ENCODE peak calls at places on chromosomes 3 and 15, in seven cellular contexts. One of them, this sample, is unnamed. For H3K27me3, the result is how much of the 10 kb centered on the place peaks cover.

GRCh38 chr15:59371458-59372351 is 966 bp downstream of the MYO1E start:
- DNase-seq in transverse colon: peak
- DNase-seq in ovary: peak
- DNase-seq in Panc1: no peak
- DNase-seq in heart right ventricle: no peak
- DNase-seq in cardiac muscle cell: peak
- DNase-seq in uterus: peak
- DNase-seq in this sample: peak

GRCh38 chr3:29100292-29100691 is 180.6 kb upstream of the RBMS3 start:
- DNase-seq in transverse colon: no peak
- DNase-seq in uterus: no peak
- DNase-seq in cardiac muscle cell: no peak
- DNase-seq in heart right ventricle: no peak
- DNase-seq in Panc1: no peak
- DNase-seq in ovary: no peak
- DNase-seq in this sample: no peak

GRCh38 chr3:96027718-96028117 is 786.7 kb upstream of the EPHA6 start:
- DNase-seq in cardiac muscle cell: no peak
- DNase-seq in Panc1: no peak
- DNase-seq in transverse colon: no peak
- DNase-seq in ovary: no peak
- DNase-seq in uterus: no peak
- DNase-seq in heart right ventricle: no peak
- DNase-seq in this sample: no peak

GRCh38 chr3:149639093-149639486 is 18.7 kb downstream of the WWTR1 start:
- DNase-seq in ovary: no peak
- DNase-seq in cardiac muscle cell: no peak
- DNase-seq in uterus: no peak
- DNase-seq in transverse colon: no peak
- DNase-seq in heart right ventricle: no peak
- DNase-seq in Panc1: no peak
- DNase-seq in this sample: no peak

GRCh38 chr3:136250862-136251460 is 821 bp downstream of the PCCB start:
- DNase-seq in transverse colon: peak
- DNase-seq in ovary: peak
- DNase-seq in cardiac muscle cell: peak
- DNase-seq in heart right ventricle: peak
- DNase-seq in uterus: peak
- DNase-seq in Panc1: no peak
- DNase-seq in this sample: peak

GRCh38 chr3:27025718-27026117 is 343.5 kb downstream of the NEK10 start:
- DNase-seq in uterus: no peak
- DNase-seq in heart right ventricle: no peak
- DNase-seq in cardiac muscle cell: no peak
- DNase-seq in transverse colon: no peak
- DNase-seq in Panc1: no peak
- DNase-seq in ovary: no peak
- DNase-seq in this sample: no peak

GRCh38 chr3:118955914-118956556 is 78.6 kb downstream of the IGSF11 start:
- DNase-seq in ovary: no peak
- DNase-seq in transverse colon: no peak
- DNase-seq in heart right ventricle: no peak
- DNase-seq in cardiac muscle cell: no peak
- DNase-seq in Panc1: no peak
- DNase-seq in uterus: no peak
- DNase-seq in this sample: no peak

GRCh38 chr15:35751421-35752133 is 205.6 kb upstream of the DPH6 start:
- DNase-seq in cardiac muscle cell: peak
- DNase-seq in ovary: peak
- DNase-seq in uterus: peak
- DNase-seq in transverse colon: peak
- DNase-seq in heart right ventricle: peak
- DNase-seq in Panc1: peak
- DNase-seq in this sample: no peak

GRCh38 chr15:25501828-25502446 is 63.1 kb upstream of the UBE3A start:
- DNase-seq in Panc1: no peak
- DNase-seq in heart right ventricle: peak
- DNase-seq in transverse colon: no peak
- DNase-seq in uterus: no peak
- DNase-seq in cardiac muscle cell: peak
- DNase-seq in ovary: no peak
- DNase-seq in this sample: no peak

GRCh38 chr3:104359546-104359945 is 1007.2 kb upstream of the ALCAM start:
- DNase-seq in cardiac muscle cell: peak
- DNase-seq in transverse colon: no peak
- DNase-seq in Panc1: no peak
- DNase-seq in heart right ventricle: no peak
- DNase-seq in uterus: no peak
- DNase-seq in ovary: no peak
- DNase-seq in this sample: no peak

GRCh38 chr15:78104566-78105500 is 12.5 kb downstream of the SH2D7 start:
- DNase-seq in heart right ventricle: no peak
- DNase-seq in cardiac muscle cell: no peak
- DNase-seq in transverse colon: peak
- DNase-seq in Panc1: no peak
- DNase-seq in uterus: no peak
- DNase-seq in ovary: no peak
- DNase-seq in this sample: no peak

GRCh38 chr3:24343084-24343783 is 151.4 kb downstream of the THRB start:
- DNase-seq in cardiac muscle cell: no peak
- DNase-seq in ovary: no peak
- DNase-seq in heart right ventricle: no peak
- DNase-seq in Panc1: no peak
- DNase-seq in uterus: no peak
- DNase-seq in transverse colon: no peak
- DNase-seq in this sample: no peak

DNA sequence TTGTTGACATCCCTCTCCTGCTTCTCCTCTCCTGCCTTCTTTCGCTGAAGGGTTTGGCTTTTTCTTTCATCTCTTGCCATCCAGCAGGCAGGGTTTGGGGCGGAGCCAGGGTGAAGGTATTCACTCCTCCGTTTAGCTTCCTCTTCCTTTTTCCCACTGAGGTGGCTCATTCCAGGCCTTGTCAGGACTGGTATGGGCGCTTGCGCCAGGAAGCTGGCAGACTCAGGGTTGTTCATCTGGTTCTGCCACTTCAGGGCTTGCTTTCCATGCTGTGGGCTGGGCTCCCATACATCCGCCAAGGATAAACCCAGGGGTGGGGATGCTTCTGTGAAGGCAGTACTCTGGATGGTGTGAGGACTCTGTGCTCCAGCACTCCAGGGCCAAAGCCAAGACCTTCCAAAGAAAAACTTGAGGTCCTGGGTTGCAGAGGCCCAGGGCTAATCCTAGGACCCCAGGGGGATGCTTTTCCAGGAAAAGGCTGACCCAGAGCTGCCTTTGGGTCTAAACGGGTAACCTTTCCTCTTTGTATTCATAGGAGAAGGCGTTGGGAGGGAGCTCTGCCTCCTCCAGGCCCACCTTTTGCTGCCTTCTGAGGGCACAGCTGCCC is 7.7 kb upstream of the AMOTL2 start:
- DNase-seq in Panc1: no peak
- DNase-seq in ovary: no peak
- DNase-seq in uterus: no peak
- DNase-seq in transverse colon: peak
- DNase-seq in heart right ventricle: no peak
- DNase-seq in cardiac muscle cell: no peak
- DNase-seq in this sample: no peak
- H3K27me3 ChIP-seq in Panc1: under half
- H3K27me3 ChIP-seq in ovary: under half
- H3K27me3 ChIP-seq in uterus: under half
- H3K27me3 ChIP-seq in transverse colon: under half
- H3K27me3 ChIP-seq in heart right ventricle: under half
- H3K27me3 ChIP-seq in cardiac muscle cell: under half
- H3K27me3 ChIP-seq in this sample: under half

DNA sequence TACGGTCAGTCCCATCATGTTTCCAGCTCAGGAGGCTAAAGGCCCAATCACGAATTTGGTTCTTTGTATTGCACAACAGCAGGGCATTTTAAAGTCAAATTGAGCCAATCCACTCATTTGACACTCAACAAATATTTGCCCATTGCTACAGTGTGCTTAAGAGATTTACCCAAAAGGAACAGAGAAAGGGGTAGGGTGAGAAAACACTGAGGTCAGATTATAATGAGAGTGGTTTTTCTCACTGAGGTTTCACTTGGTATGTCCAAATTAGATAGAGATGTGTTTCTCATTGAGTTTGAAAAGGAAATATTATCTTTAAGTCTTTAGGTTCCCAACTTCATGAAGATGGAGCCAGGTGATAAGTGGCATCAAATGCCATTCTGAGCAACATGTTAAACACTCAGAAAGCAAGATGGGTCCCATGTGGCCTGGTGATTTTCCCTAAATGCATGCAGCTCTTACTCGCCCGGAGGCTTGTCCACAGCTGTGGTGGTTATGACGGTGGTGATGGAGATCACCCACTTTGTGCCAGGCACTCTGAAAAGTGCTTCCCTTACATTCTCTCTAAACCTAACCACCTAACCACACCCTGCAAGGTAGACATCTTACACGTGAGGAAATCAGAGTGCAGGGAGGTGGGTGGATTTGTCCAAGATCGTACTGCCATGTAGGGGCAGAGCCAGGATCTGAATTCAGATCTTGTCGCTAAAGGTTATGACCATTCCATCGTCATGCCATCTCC is 31.2 kb upstream of the USP3 start:
- DNase-seq in ovary: no peak
- DNase-seq in Panc1: no peak
- DNase-seq in heart right ventricle: no peak
- DNase-seq in transverse colon: no peak
- DNase-seq in uterus: no peak
- DNase-seq in cardiac muscle cell: no peak
- DNase-seq in this sample: peak
- H3K4me3 ChIP-seq in ovary: no peak
- H3K4me3 ChIP-seq in Panc1: no peak
- H3K4me3 ChIP-seq in heart right ventricle: no peak
- H3K4me3 ChIP-seq in transverse colon: no peak
- H3K4me3 ChIP-seq in uterus: no peak
- H3K4me3 ChIP-seq in cardiac muscle cell: no peak
- H3K4me3 ChIP-seq in this sample: no peak

DNA sequence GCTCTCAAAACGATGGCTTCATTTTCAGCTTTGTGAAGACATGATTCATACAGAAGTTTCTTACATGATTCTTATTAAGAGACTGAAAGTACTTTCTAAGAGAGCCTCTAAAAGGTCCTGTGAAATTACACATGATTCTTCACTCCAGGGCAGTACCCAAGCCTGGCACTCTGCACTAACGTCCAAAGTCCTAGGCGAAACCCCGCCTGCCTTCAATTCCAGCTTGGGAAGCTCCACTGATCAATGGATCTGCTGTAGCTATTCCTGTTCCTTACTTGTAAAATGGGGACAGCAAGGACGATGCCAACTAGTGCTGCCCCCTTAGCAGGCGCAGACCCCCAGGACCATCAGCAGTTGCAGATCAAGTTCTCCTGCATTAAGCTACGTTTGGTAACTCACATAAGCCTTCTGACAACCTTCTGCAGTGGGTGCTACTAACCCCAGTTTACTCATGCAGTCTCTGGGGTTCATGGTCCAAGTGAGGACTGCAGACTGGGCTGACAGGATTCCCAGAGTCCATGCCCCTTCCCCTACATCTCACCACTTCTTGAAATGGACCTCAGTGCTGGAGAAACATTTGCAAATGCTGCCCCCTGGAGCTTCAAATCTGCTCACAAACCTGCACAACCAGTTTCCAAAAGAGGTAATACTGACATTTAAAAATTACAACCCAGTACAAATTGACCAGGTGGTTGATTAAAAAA is 10.6 kb downstream of the CHCHD4 start:
- DNase-seq in transverse colon: no peak
- DNase-seq in cardiac muscle cell: no peak
- DNase-seq in ovary: no peak
- DNase-seq in heart right ventricle: no peak
- DNase-seq in uterus: no peak
- DNase-seq in Panc1: no peak
- DNase-seq in this sample: no peak
- TF ChIP-seq CTCF in transverse colon: no peak
- TF ChIP-seq CTCF in cardiac muscle cell: no peak
- TF ChIP-seq CTCF in ovary: no peak
- TF ChIP-seq CTCF in heart right ventricle: peak
- TF ChIP-seq CTCF in uterus: no peak
- TF ChIP-seq CTCF in Panc1: peak
- TF ChIP-seq CTCF in this sample: no peak

GRCh38 chr15:89365457-89366055 is 30.9 kb upstream of the POLG start:
- DNase-seq in heart right ventricle: no peak
- DNase-seq in uterus: no peak
- DNase-seq in cardiac muscle cell: no peak
- DNase-seq in Panc1: no peak
- DNase-seq in ovary: no peak
- DNase-seq in transverse colon: no peak
- DNase-seq in this sample: no peak
- H3K27me3 ChIP-seq in heart right ventricle: half or more
- H3K27me3 ChIP-seq in uterus: under half
- H3K27me3 ChIP-seq in cardiac muscle cell: half or more
- H3K27me3 ChIP-seq in Panc1: under half
- H3K27me3 ChIP-seq in ovary: under half
- H3K27me3 ChIP-seq in transverse colon: half or more
- H3K27me3 ChIP-seq in this sample: under half

GRCh38 chr3:43025423-43025822 is 46.3 kb downstream of the GASK1A start:
- DNase-seq in Panc1: no peak
- DNase-seq in cardiac muscle cell: no peak
- DNase-seq in ovary: no peak
- DNase-seq in heart right ventricle: no peak
- DNase-seq in uterus: no peak
- DNase-seq in transverse colon: no peak
- DNase-seq in this sample: no peak
- H3K4me3 ChIP-seq in Panc1: no peak
- H3K4me3 ChIP-seq in cardiac muscle cell: no peak
- H3K4me3 ChIP-seq in ovary: no peak
- H3K4me3 ChIP-seq in heart right ventricle: no peak
- H3K4me3 ChIP-seq in uterus: no peak
- H3K4me3 ChIP-seq in transverse colon: no peak
- H3K4me3 ChIP-seq in this sample: no peak

GRCh38 chr3:161920196-161920595 is 423.6 kb downstream of the OTOL1 start:
- DNase-seq in cardiac muscle cell: no peak
- DNase-seq in heart right ventricle: no peak
- DNase-seq in ovary: no peak
- DNase-seq in Panc1: no peak
- DNase-seq in uterus: no peak
- DNase-seq in transverse colon: no peak
- DNase-seq in this sample: no peak

GRCh38 chr3:161927131-161927530 is 430.5 kb downstream of the OTOL1 start:
- DNase-seq in ovary: no peak
- DNase-seq in heart right ventricle: no peak
- DNase-seq in Panc1: no peak
- DNase-seq in transverse colon: no peak
- DNase-seq in cardiac muscle cell: no peak
- DNase-seq in uterus: no peak
- DNase-seq in this sample: no peak

GRCh38 chr3:161925749-161926360 is 429.2 kb downstream of the OTOL1 start:
- DNase-seq in Panc1: no peak
- DNase-seq in uterus: no peak
- DNase-seq in transverse colon: no peak
- DNase-seq in heart right ventricle: no peak
- DNase-seq in cardiac muscle cell: no peak
- DNase-seq in ovary: no peak
- DNase-seq in this sample: no peak
- TF ChIP-seq CTCF in Panc1: peak
- TF ChIP-seq CTCF in uterus: no peak
- TF ChIP-seq CTCF in transverse colon: no peak
- TF ChIP-seq CTCF in heart right ventricle: no peak
- TF ChIP-seq CTCF in cardiac muscle cell: no peak
- TF ChIP-seq CTCF in ovary: no peak
- TF ChIP-seq CTCF in this sample: no peak

GRCh38 chr3:69738859-69739203 is 433 bp upstream of the MITF start:
- DNase-seq in Panc1: no peak
- DNase-seq in heart right ventricle: no peak
- DNase-seq in transverse colon: no peak
- DNase-seq in uterus: no peak
- DNase-seq in cardiac muscle cell: peak
- DNase-seq in ovary: no peak
- DNase-seq in this sample: no peak
- H3K27me3 ChIP-seq in Panc1: under half
- H3K27me3 ChIP-seq in heart right ventricle: under half
- H3K27me3 ChIP-seq in transverse colon: under half
- H3K27me3 ChIP-seq in uterus: under half
- H3K27me3 ChIP-seq in cardiac muscle cell: under half
- H3K27me3 ChIP-seq in ovary: under half
- H3K27me3 ChIP-seq in this sample: under half

This sample was measured in GM06990.